ENCODE peak calls at places on chromosomes 11 and 22, in four cellular contexts. S is adipocyte, O is HepG2, C is T-cell. P is an unnamed sample.

GRCh38 chr22:36497910-36498669 is 8.8 kb downstream of the FOXRED2 start:
- DNase-seq in C (no peak), O (no peak), S (no peak), P (no peak)

GRCh38 chr11:65593518-65594414 is 1.8 kb downstream of the KCNK7 start:
- DNase-seq in S (peak; percentile 52), C (no peak), O (no peak), P (peak; percentile 49)

GRCh38 chr11:28086569-28086968 is 21.4 kb downstream of the KIF18A start:
- DNase-seq in S (peak; percentile 38), O (no peak), C (no peak), P (no peak)

GRCh38 chr22:38017272-38017920 is 33.0 kb upstream of the SOX10 start:
- DNase-seq in C (no peak), S (peak; percentile 54), O (no peak), P (no peak)

GRCh38 chr11:73977856-73978519 is 4.7 kb downstream of the UCP2 start:
- DNase-seq in O (no peak), S (no peak), C (no peak), P (no peak)

GRCh38 chr11:126776125-126776524 is 224.4 kb downstream of the KIRREL3 start:
- DNase-seq in C (no peak), O (no peak), S (no peak), P (no peak)

GRCh38 chr11:17923213-17923612 is 89.6 kb downstream of the SERGEF start:
- DNase-seq in S (peak; percentile 51), O (no peak), C (no peak), P (no peak)

GRCh38 chr11:119093951-119094815 is 7.5 kb downstream of the DPAGT1 start:
- DNase-seq in O (no peak), C (no peak), S (peak; percentile 62), P (peak; percentile 44)

GRCh38 chr22:35614404-35614803 is 2.7 kb downstream of the MB start:
- DNase-seq in C (no peak), O (no peak), S (no peak), P (no peak)

GRCh38 chr11:102810943-102811528 is 13.1 kb upstream of the MMP1 start:
- DNase-seq in O (peak; percentile 12), S (peak; percentile 63), C (no peak), P (no peak)

GRCh38 chr22:38219644-38220043 is 17.9 kb downstream of the MAFF start:
- DNase-seq in S (no peak), C (no peak), O (no peak), P (no peak)

GRCh38 chr22:27011131-27011530 is 353.7 kb downstream of the MIAT start:
- DNase-seq in S (no peak), C (no peak), O (no peak), P (no peak)

GRCh38 chr22:44661659-44662569 is 40.1 kb upstream of the PRR5 start:
- DNase-seq in C (no peak), O (no peak), S (no peak), P (no peak)

GRCh38 chr11:120119121-120119520 is 18.8 kb downstream of the TRIM29 start:
- DNase-seq in S (no peak), C (no peak), O (no peak), P (no peak)

GRCh38 chr22:48736593-48737460 is 1090.8 kb downstream of the BRD1 start:
- DNase-seq in O (no peak), S (no peak), C (no peak), P (no peak)

GRCh38 chr11:19199766-19200165 is 2.0 kb downstream of the CSRP3 start:
- DNase-seq in C (no peak), O (no peak), S (no peak), P (no peak)

P was measured in CD4-positive, CD25-positive, alpha-beta regulatory T cell.